ENCODE peak calls at places on chromosomes 4 and X, in five cellular contexts. Q is neuronal stem cell, O is H1, H is fibroblast of lung, T is IMR-90. U is an unnamed sample.

GRCh38 chr4:83208371-83208770 is 76.2 kb downstream of the COQ2 start:
- DNase-seq in Q (no peak), O (no peak), H (no peak), T (no peak), U (no peak)

GRCh38 chrX:37765507-37765906 is 14.4 kb upstream of the CYBB start:
- DNase-seq in Q (no peak), O (no peak), H (no peak), T (no peak), U (no peak)

GRCh38 chr4:81635747-81636146 is 164.0 kb upstream of the RASGEF1B start:
- DNase-seq in Q (no peak), O (no peak), H (no peak), T (no peak), U (peak; percentile 82)

GRCh38 chr4:65538571-65538970 is 131.7 kb downstream of the EPHA5 start:
- DNase-seq in Q (no peak), O (no peak), H (no peak), T (peak; percentile 0), U (no peak)

GRCh38 chr4:81152839-81153713 is 61.9 kb downstream of the PRKG2 start:
- DNase-seq in Q (no peak), O (no peak), H (no peak), T (no peak), U (no peak)

GRCh38 chr4:680931-681645 is 6.7 kb downstream of the MYL5 start:
- DNase-seq in Q (no peak), O (no peak), H (peak; percentile 37), T (no peak), U (no peak)

GRCh38 chr4:176735300-176735699 is 57.4 kb downstream of the VEGFC start:
- DNase-seq in Q (no peak), O (no peak), H (peak; percentile 69), T (peak; percentile 88), U (no peak)

GRCh38 chrX:87517571-87518141 is at the start of gene KLHL4:
- DNase-seq in Q (peak; percentile 51), O (peak; percentile 54), H (peak; percentile 82), T (peak; percentile 74), U (peak; percentile 94)

GRCh38 chr4:158782539-158783360 is 13.9 kb downstream of the FNIP2 start:
- DNase-seq in Q (no peak), O (no peak), H (no peak), T (peak; percentile 61), U (no peak)

GRCh38 chr4:69823481-69824186 is 36.3 kb downstream of the SULT1E1 start:
- DNase-seq in Q (no peak), O (no peak), H (peak; percentile 61), T (peak; percentile 6), U (peak; percentile 48)

GRCh38 chr4:153142700-153143438 is 61.4 kb upstream of the TRIM2 start:
- DNase-seq in Q (peak; percentile 42), O (no peak), H (peak; percentile 83), T (peak; percentile 73), U (peak; percentile 41)

GRCh38 chr4:157779084-157779483 is 393.7 kb downstream of the GASK1B start:
- DNase-seq in Q (no peak), O (no peak), H (no peak), T (no peak), U (no peak)

GRCh38 chr4:14908635-14909034 is 93.6 kb upstream of the CPEB2 start:
- DNase-seq in Q (no peak), O (no peak), H (peak; percentile 57), T (peak; percentile 33), U (peak; percentile 15)

GRCh38 chrX:43664708-43665107 is 8.6 kb downstream of the MAOA start:
- DNase-seq in Q (no peak), O (no peak), H (no peak), T (no peak), U (no peak)

GRCh38 chr4:71445819-71446218 is 107.0 kb downstream of the SLC4A4 start:
- DNase-seq in Q (no peak), O (no peak), H (no peak), T (no peak), U (no peak)

GRCh38 chr4:139887962-139888735 is 222.5 kb downstream of the MGST2 start:
- DNase-seq in Q (no peak), O (no peak), H (no peak), T (no peak), U (no peak)

GRCh38 chr4:150890246-150890645 is 124.8 kb downstream of the LRBA start:
- DNase-seq in Q (no peak), O (no peak), H (no peak), T (no peak), U (no peak)

GRCh38 chrX:80578518-80579105 is 158.4 kb downstream of the TENT5D start:
- DNase-seq in Q (no peak), O (no peak), H (peak; percentile 2), T (peak; percentile 6), U (peak; percentile 47)

GRCh38 chr4:112185740-112186670 is 40.8 kb downstream of the FAM241A start:
- DNase-seq in Q (no peak), O (no peak), H (peak; percentile 42), T (no peak), U (no peak)

GRCh38 chr4:54741161-54741560 is 83.4 kb downstream of the KIT start:
- DNase-seq in Q (peak; percentile 12), O (no peak), H (no peak), T (no peak), U (no peak)

GRCh38 chr4:167622481-167623240 is 388.4 kb upstream of the SPOCK3 start:
- DNase-seq in Q (peak; percentile 47), O (no peak), H (peak; percentile 62), T (peak; percentile 19), U (peak; percentile 57)

GRCh38 chrX:155314260-155314659 is 20.2 kb downstream of the CLIC2 start:
- DNase-seq in Q (no peak), O (no peak), H (no peak), T (no peak), U (no peak)

GRCh38 chrX:73944582-73944947 is 359.4 kb upstream of the ZCCHC13 start:
- DNase-seq in Q (no peak), O (no peak), H (peak; percentile 19), T (peak; percentile 6), U (no peak)

GRCh38 chr4:135917016-135917415 is 1615.3 kb downstream of the PCDH18 start:
- DNase-seq in Q (no peak), O (no peak), H (peak; percentile 70), T (peak; percentile 20), U (no peak)

GRCh38 chr4:26223160-26223559 is 97.7 kb upstream of the RBPJ start:
- DNase-seq in Q (no peak), O (no peak), H (no peak), T (peak; percentile 81), U (no peak)

GRCh38 chr4:40586729-40587128 is 42.9 kb downstream of the RBM47 start:
- DNase-seq in Q (no peak), O (no peak), H (no peak), T (no peak), U (no peak)

GRCh38 chr4:107183155-107183774 is 147.2 kb upstream of the DKK2 start:
- DNase-seq in Q (peak; percentile 47), O (no peak), H (peak; percentile 72), T (peak; percentile 58), U (peak; percentile 67)

GRCh38 chr4:119692001-119692400 is 63.4 kb upstream of the PDE5A start:
- DNase-seq in Q (no peak), O (no peak), H (peak; percentile 60), T (peak; percentile 67), U (no peak)

GRCh38 chr4:96472103-96472867 is 632.4 kb downstream of the PDHA2 start:
- DNase-seq in Q (no peak), O (no peak), H (no peak), T (no peak), U (no peak)

GRCh38 chr4:165905405-165906027 is 32.5 kb downstream of the TLL1 start:
- DNase-seq in Q (no peak), O (no peak), H (no peak), T (no peak), U (no peak)

GRCh38 chrX:126170715-126171114 is 4.6 kb upstream of the DCAF12L2 start:
- DNase-seq in Q (no peak), O (no peak), H (no peak), T (no peak), U (no peak)

GRCh38 chrX:126164689-126165400 is 1.2 kb downstream of the DCAF12L2 start:
- DNase-seq in Q (no peak), O (no peak), H (no peak), T (no peak), U (no peak)

GRCh38 chrX:126165401-126165720 is 728 bp downstream of the DCAF12L2 start:
- DNase-seq in Q (no peak), O (no peak), H (no peak), T (no peak), U (no peak)

GRCh38 chrX:126167560-126167959 is 1.5 kb upstream of the DCAF12L2 start:
- DNase-seq in Q (no peak), O (no peak), H (no peak), T (no peak), U (no peak)

DNA sequence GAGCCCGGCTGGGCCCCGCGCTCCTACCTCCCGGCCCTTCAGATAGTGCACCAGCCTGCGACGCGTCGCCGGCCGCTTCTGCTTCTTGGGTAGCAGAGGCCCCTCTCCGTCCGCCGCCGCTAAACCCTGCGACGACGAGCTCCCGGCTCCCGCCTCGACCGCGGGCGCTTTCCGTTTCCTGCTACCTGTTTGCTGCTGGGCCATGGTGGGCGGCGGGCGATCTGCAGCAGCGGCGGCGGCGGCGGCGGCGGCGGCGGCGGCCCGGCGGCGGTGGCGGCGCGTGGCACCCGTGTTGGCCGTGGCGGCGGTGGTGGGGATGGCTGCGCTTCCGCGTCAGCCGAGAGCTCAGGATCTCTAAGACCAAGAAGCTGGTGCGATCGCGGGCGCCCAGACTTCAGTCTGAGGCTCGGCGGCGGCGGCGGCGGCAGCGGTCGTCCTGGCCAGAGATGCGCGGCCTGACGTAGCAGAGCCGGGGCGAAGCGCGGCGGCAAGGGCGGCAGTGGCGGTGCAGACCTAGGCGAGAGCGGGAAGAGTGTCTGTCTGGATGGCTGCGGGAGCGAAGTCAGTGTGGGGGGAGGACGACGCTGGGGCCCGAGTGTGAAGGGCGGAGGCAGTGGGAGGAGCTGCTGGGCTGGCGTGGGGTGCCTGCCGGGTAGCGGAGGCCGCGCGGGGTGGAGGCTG is at the start of gene DCAF12L2:
- DNase-seq in Q (peak; percentile 24), O (no peak), H (no peak), T (no peak), U (no peak)
- H3K9ac ChIP-seq in Q (peak within 1 kb of the TSS; percentile 77), O (no peak within 1 kb of the TSS), H (no peak within 1 kb of the TSS), T (no peak within 1 kb of the TSS), U (no peak within 1 kb of the TSS)

GRCh38 chrX:115892056-115892708 is 278.4 kb upstream of the AGTR2 start:
- DNase-seq in Q (no peak), O (no peak), H (no peak), T (no peak), U (no peak)
- H2AFZ ChIP-seq in Q (peak overlapping the region; percentile 83), O (no peak overlapping the region), H (no peak overlapping the region), T (peak overlapping the region; percentile 86), U (peak overlapping the region; percentile 23)

GRCh38 chr4:184168406-184169019 is 49.2 kb downstream of the ENPP6 start:
- DNase-seq in Q (peak; percentile 64), O (peak; percentile 77), H (peak; percentile 62), T (peak; percentile 47), U (peak; percentile 61)
- H3K9ac ChIP-seq in Q (no peak overlapping the region), O (no peak overlapping the region), H (no peak overlapping the region), T (no peak overlapping the region), U (peak overlapping the region; percentile 7)

DNA sequence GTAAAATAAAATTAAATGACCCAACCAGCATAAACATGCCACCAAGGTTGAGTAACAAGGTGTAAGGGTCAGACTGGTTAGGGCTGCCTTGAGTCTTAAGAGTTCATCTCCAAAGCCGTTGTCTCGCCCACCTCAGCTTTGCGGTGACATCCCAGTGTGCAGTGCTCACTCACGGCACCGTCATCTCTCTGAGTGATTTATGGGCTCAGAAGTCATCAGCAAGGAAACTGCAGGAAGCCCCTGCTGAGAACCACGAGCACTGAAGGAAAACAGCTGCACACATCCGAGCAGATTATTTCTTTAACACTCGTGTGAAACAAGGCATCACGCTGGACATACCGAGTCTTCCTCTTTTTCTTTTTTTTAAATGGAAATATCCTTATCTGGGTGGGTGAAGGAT is 411.1 kb downstream of the TRIML1 start:
- DNase-seq in Q (no peak), O (no peak), H (peak; percentile 4), T (peak; percentile 5), U (no peak)
- H2AFZ ChIP-seq in Q (no peak overlapping the region), O (no peak overlapping the region), H (no peak overlapping the region), T (peak overlapping the region; percentile 66), U (no peak overlapping the region)

U was measured in MM.1S.